ENCODE peak calls at places on chromosomes 1 and 21, in nine cellular contexts. A is transverse colon; J is HFF-Myc; S is K562; F is Caco-2; U is mucosa of descending colon; M is colonic mucosa; T is CD4-positive, alpha-beta T cell; C is activated CD8-positive, alpha-beta T cell treated with anti-CD3 and anti-CD28 coated beads for 36 hours. V is an unnamed sample.

GRCh38 chr1:14822493-14822892 is 224.0 kb downstream of the KAZN start:
- DNase-seq in A (no peak), J (no peak), S (no peak), F (no peak), U (no peak), M (no peak), T (no peak), C (no peak), V (no peak)

GRCh38 chr1:72845342-72845741 is 563.0 kb upstream of the NEGR1 start:
- DNase-seq in A (no peak), J (no peak), S (no peak), F (peak), U (no peak), M (no peak), T (no peak), C (no peak), V (peak)

GRCh38 chr1:207745285-207745684 is 6.6 kb upstream of the CD46 start:
- DNase-seq in A (no peak), J (no peak), S (no peak), F (no peak), U (no peak), M (no peak), T (no peak), C (no peak), V (peak)

GRCh38 chr1:3366181-3367051 is 88.0 kb upstream of the ARHGEF16 start:
- DNase-seq in A (no peak), J (no peak), S (no peak), F (no peak), U (no peak), M (no peak), T (no peak), C (no peak), V (peak)

GRCh38 chr1:56171670-56172069 is 407.7 kb downstream of the PLPP3 start:
- DNase-seq in A (no peak), J (no peak), S (no peak), F (no peak), U (no peak), M (no peak), T (no peak), C (no peak), V (no peak)

GRCh38 chr21:37787456-37787855 is 128.8 kb downstream of the KCNJ6 start:
- DNase-seq in A (no peak), J (peak), S (no peak), F (no peak), U (no peak), M (no peak), T (no peak), C (no peak), V (peak)

GRCh38 chr1:51973587-51974474 is 16.7 kb downstream of the RAB3B start:
- DNase-seq in A (no peak), J (no peak), S (no peak), F (no peak), U (no peak), M (no peak), T (no peak), C (no peak), V (no peak)

GRCh38 chr1:116737020-116737854 is 17.0 kb upstream of the CD2 start:
- DNase-seq in A (peak), J (peak), S (peak), F (peak), U (peak), M (peak), T (peak), C (peak), V (peak)

GRCh38 chr21:15549671-15550070 is 180.1 kb upstream of the USP25 start:
- DNase-seq in A (no peak), J (no peak), S (no peak), F (no peak), U (no peak), M (no peak), T (no peak), C (no peak), V (no peak)

GRCh38 chr21:15557925-15558324 is 171.9 kb upstream of the USP25 start:
- DNase-seq in A (no peak), J (no peak), S (peak), F (peak), U (no peak), M (no peak), T (no peak), C (no peak), V (no peak)

GRCh38 chr21:15558884-15559283 is 170.9 kb upstream of the USP25 start:
- DNase-seq in A (no peak), J (no peak), S (no peak), F (no peak), U (no peak), M (no peak), T (no peak), C (no peak), V (no peak)

DNA sequence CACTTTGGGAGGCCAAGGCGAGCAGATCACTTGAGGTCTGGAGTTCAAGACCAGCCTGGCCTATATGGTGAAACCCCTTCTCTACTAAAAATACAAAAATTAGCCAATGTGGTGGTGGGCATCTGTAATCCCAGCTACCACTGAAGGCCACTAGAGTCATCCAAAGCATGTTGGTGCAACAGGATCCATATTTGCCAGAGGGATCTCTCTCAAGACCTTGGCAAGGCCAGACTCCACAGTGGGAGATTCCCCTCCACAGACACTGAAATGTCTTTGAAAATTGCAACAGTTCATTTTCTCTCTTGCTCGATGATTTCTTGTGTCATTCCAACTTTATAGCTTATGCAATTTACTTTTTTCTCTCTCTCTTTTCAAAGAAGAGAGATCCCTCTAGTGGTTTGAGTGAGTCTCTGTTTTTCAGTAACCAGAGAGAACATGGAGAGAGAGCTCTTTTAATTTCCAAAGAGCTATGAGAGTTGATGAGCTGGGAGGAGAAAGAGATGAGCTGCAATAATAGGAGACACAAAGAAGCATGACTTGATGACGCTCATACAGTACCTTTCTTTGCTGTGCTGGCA is 176.8 kb upstream of the USP25 start:
- DNase-seq in A (no peak), J (no peak), S (no peak), F (no peak), U (no peak), M (no peak), T (no peak), C (no peak), V (peak)
- TF ChIP-seq CTCF in A (peak), J (peak), S (no peak), F (peak), U (no peak), M (peak), T (peak), C (peak), V (peak)

DNA sequence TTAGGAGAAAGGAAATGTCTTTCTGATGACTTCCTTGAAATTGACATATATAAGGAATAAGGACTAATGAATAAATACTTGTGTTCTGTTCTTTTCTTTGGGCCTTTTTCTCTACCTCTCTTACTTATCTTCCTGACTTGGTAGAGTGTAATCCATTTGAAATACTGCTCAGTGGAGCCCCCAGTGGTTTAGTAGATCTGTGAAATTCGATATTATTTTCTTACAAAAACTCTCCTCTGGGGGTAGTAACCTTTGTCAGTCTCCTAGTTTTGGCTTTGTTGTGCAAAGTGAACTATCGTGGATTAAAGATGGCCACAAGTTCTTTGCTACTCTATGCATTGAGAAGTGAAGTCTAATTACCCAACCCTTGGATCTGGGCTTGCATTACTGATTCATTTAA is 48.8 kb downstream of the DUSP10 start:
- DNase-seq in A (no peak), J (no peak), S (peak), F (no peak), U (no peak), M (no peak), T (no peak), C (peak), V (no peak)
- TF ChIP-seq CTCF in A (no peak), J (peak), S (no peak), F (no peak), U (no peak), M (no peak), T (no peak), C (peak), V (no peak)

GRCh38 chr1:28604411-28604810 is 12.3 kb downstream of the RAB42 start:
- DNase-seq in A (no peak), J (no peak), S (no peak), F (no peak), U (no peak), M (no peak), T (no peak), C (no peak), V (no peak)
- TF ChIP-seq CTCF in A (no peak), J (no peak), S (no peak), F (no peak), U (no peak), M (no peak), T (no peak), C (no peak), V (no peak)

GRCh38 chr1:40907899-40908298 is 45.7 kb upstream of the CITED4 start:
- DNase-seq in A (no peak), J (no peak), S (no peak), F (no peak), U (no peak), M (no peak), T (no peak), C (no peak), V (no peak)

GRCh38 chr1:40906781-40907400 is 44.7 kb upstream of the CITED4 start:
- DNase-seq in A (no peak), J (no peak), S (no peak), F (no peak), U (no peak), M (no peak), T (no peak), C (no peak), V (no peak)

GRCh38 chr1:40914927-40915569 is 52.9 kb upstream of the CITED4 start:
- DNase-seq in A (no peak), J (no peak), S (no peak), F (no peak), U (no peak), M (no peak), T (no peak), C (no peak), V (no peak)

GRCh38 chr1:40909281-40909680 is 47.1 kb upstream of the CITED4 start:
- DNase-seq in A (no peak), J (no peak), S (no peak), F (no peak), U (no peak), M (no peak), T (no peak), C (no peak), V (no peak)

DNA sequence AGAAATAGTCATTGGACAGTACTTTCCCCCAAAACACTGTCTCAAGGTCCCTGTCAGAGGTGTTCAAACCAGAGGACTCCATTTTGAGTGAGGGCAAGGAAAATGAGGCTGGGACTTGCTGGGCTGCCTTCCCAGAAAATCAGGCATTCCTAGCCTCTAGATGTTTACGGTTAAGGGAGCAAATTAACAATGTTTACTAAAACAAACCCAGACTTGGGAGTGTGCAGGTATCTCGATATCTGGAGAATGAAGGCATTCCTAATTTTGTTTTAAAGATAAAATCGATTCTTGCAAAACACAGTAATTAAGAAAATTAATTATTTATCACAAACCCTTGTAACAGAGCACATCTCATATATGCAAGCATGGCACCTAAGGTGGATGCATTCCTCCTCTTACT is 48.9 kb upstream of the CITED4 start:
- DNase-seq in A (no peak), J (no peak), S (no peak), F (no peak), U (no peak), M (no peak), T (no peak), C (no peak), V (no peak)
- TF ChIP-seq CTCF in A (no peak), J (no peak), S (no peak), F (no peak), U (no peak), M (no peak), T (no peak), C (no peak), V (no peak)

V was measured in fibroblast of the aortic adventitia.